ENCODE peak calls at places on chromosomes 5 and 9, in five cellular contexts. T is type B pancreatic cell, G is left ventricle myocardium inferior, C is HT-29, P is hippocampal formation. F is an unnamed sample.

GRCh38 chr5:147391781-147392180 is 118.1 kb downstream of the DPYSL3 start:
- DNase-seq in T (no peak), G (no peak), C (peak; percentile 66), P (no peak), F (peak; percentile 15)

GRCh38 chr9:114958021-114958846 is 27.8 kb upstream of the TNFSF8 start:
- DNase-seq in T (no peak), G (peak; percentile 41), C (no peak), P (peak; percentile 13), F (peak; percentile 1)

GRCh38 chr9:22232971-22233370 is 213.7 kb upstream of the DMRTA1 start:
- DNase-seq in T (no peak), G (no peak), C (peak; percentile 45), P (no peak), F (no peak)

GRCh38 chr9:113589407-113589806 is 125.9 kb downstream of the RGS3 start:
- DNase-seq in T (no peak), G (peak; percentile 60), C (no peak), P (no peak), F (no peak)

GRCh38 chr5:67142816-67143215 is 53.8 kb downstream of the CD180 start:
- DNase-seq in T (no peak), G (no peak), C (no peak), P (no peak), F (no peak)

GRCh38 chr5:133662578-133662977 is 50.2 kb upstream of the FSTL4 start:
- DNase-seq in T (no peak), G (no peak), C (no peak), P (no peak), F (no peak)

GRCh38 chr5:95838001-95838520 is 15.5 kb upstream of the GLRX start:
- DNase-seq in T (no peak), G (no peak), C (no peak), P (peak; percentile 39), F (peak; percentile 40)

GRCh38 chr9:137438591-137439157 is 2.5 kb downstream of the ENTPD8 start:
- DNase-seq in T (no peak), G (no peak), C (no peak), P (no peak), F (no peak)

GRCh38 chr9:106798021-106798799 is 64.8 kb upstream of the ZNF462 start:
- DNase-seq in T (no peak), G (no peak), C (no peak), P (no peak), F (no peak)

GRCh38 chr5:137497396-137498290 is 1.5 kb downstream of the SPOCK1 start:
- DNase-seq in T (no peak), G (no peak), C (peak; percentile 5), P (peak; percentile 43), F (peak; percentile 25)